ENCODE peak calls at places on chromosomes 13 and 19, in four cellular contexts. One of them, this sample, is unnamed.

GRCh38 chr13:34863360-34864135 is 78.5 kb upstream of the NBEA start:
- DNase-seq in neuronal stem cell: no peak
- DNase-seq in A172: peak
- DNase-seq in T47D: no peak
- DNase-seq in this sample: no peak

GRCh38 chr19:15195987-15196682 is 4.7 kb downstream of the NOTCH3 start:
- DNase-seq in T47D: peak
- DNase-seq in A172: no peak
- DNase-seq in neuronal stem cell: no peak
- DNase-seq in this sample: no peak

GRCh38 chr13:25980255-25980654 is 71.6 kb downstream of the SHISA2 start:
- DNase-seq in T47D: no peak
- DNase-seq in neuronal stem cell: no peak
- DNase-seq in A172: peak
- DNase-seq in this sample: no peak

GRCh38 chr13:48009298-48009697 is 8.2 kb upstream of the SUCLA2 start:
- DNase-seq in neuronal stem cell: no peak
- DNase-seq in T47D: peak
- DNase-seq in A172: peak
- DNase-seq in this sample: no peak

GRCh38 chr13:35388979-35389378 is 87.5 kb downstream of the MAB21L1 start:
- DNase-seq in A172: no peak
- DNase-seq in T47D: no peak
- DNase-seq in neuronal stem cell: peak
- DNase-seq in this sample: no peak

GRCh38 chr13:99959538-99960230 is 11.9 kb downstream of the ZIC5 start:
- DNase-seq in T47D: no peak
- DNase-seq in neuronal stem cell: no peak
- DNase-seq in A172: no peak
- DNase-seq in this sample: no peak

GRCh38 chr19:33195711-33196347 is 1.7 kb downstream of the LRP3 start:
- DNase-seq in T47D: no peak
- DNase-seq in neuronal stem cell: no peak
- DNase-seq in A172: no peak
- DNase-seq in this sample: peak

GRCh38 chr19:40778865-40779284 is 828 bp downstream of the RAB4B start:
- DNase-seq in A172: no peak
- DNase-seq in T47D: no peak
- DNase-seq in neuronal stem cell: no peak
- DNase-seq in this sample: no peak

GRCh38 chr13:49185264-49185663 is 34.9 kb upstream of the MLNR start:
- DNase-seq in T47D: no peak
- DNase-seq in neuronal stem cell: no peak
- DNase-seq in A172: no peak
- DNase-seq in this sample: no peak

GRCh38 chr19:39398297-39398864 is 7.2 kb downstream of the MED29 start:
- DNase-seq in T47D: no peak
- DNase-seq in neuronal stem cell: no peak
- DNase-seq in A172: peak
- DNase-seq in this sample: no peak

GRCh38 chr13:36822786-36823185 is 3.8 kb downstream of the RFXAP start:
- DNase-seq in neuronal stem cell: no peak
- DNase-seq in T47D: no peak
- DNase-seq in A172: no peak
- DNase-seq in this sample: no peak

GRCh38 chr13:84760956-84761355 is 878.7 kb upstream of the SLITRK1 start:
- DNase-seq in T47D: no peak
- DNase-seq in neuronal stem cell: no peak
- DNase-seq in A172: no peak
- DNase-seq in this sample: no peak